ENCODE peak calls at places on chromosomes 5 and 9, in five cellular contexts. X is GM12865, J is NCI-H510A treated with DMSO at 0.1 percent for 48 hours, U is cardiac septum, Z is iPS-NIHi11. L is an unnamed sample.

GRCh38 chr9:91163773-91164471 is 197.8 kb downstream of the AUH start:
- DNase-seq in X (no peak), J (no peak), U (no peak), Z (no peak), L (no peak)

GRCh38 chr5:147836439-147836838 is 5.0 kb upstream of the SPINK1 start:
- DNase-seq in X (no peak), J (no peak), U (no peak), Z (no peak), L (no peak)

GRCh38 chr9:96762562-96762961 is 15.3 kb downstream of the ZNF510 start:
- DNase-seq in X (no peak), J (no peak), U (no peak), Z (no peak), L (no peak)

GRCh38 chr5:120848883-120849282 is 384.8 kb downstream of the PRR16 start:
- DNase-seq in X (no peak), J (no peak), U (no peak), Z (no peak), L (no peak)

GRCh38 chr5:84724683-84725082 is 340.0 kb upstream of the EDIL3 start:
- DNase-seq in X (no peak), J (no peak), U (no peak), Z (no peak), L (no peak)

GRCh38 chr9:127783111-127783621 is 2.7 kb upstream of the CDK9 start:
- DNase-seq in X (peak), J (no peak), U (peak), Z (no peak), L (no peak)

GRCh38 chr5:172223901-172224873 is 30.2 kb downstream of the EFCAB9 start:
- DNase-seq in X (peak), J (no peak), U (no peak), Z (no peak), L (no peak)

GRCh38 chr9:132487351-132487791 is 77.4 kb downstream of the CFAP77 start:
- DNase-seq in X (no peak), J (no peak), U (no peak), Z (no peak), L (no peak)

GRCh38 chr9:133930046-133931015 is 61.8 kb downstream of the VAV2 start:
- DNase-seq in X (no peak), J (peak), U (no peak), Z (no peak), L (no peak)

GRCh38 chr9:108272350-108272899 is 583.4 kb downstream of the ACTL7B start:
- DNase-seq in X (peak), J (peak), U (no peak), Z (peak), L (peak)

GRCh38 chr9:94026816-94027215 is 57.4 kb upstream of the PTPDC1 start:
- DNase-seq in X (no peak), J (no peak), U (no peak), Z (no peak), L (no peak)

GRCh38 chr5:78665519-78665918 is 16.9 kb upstream of the LHFPL2 start:
- DNase-seq in X (no peak), J (no peak), U (no peak), Z (no peak), L (no peak)

GRCh38 chr9:14061921-14062320 is 252.0 kb downstream of the NFIB start:
- DNase-seq in X (no peak), J (no peak), U (no peak), Z (no peak), L (no peak)

GRCh38 chr9:581673-582497 is 259.6 kb upstream of the DMRT1 start:
- DNase-seq in X (peak), J (no peak), U (no peak), Z (peak), L (no peak)

GRCh38 chr5:173078878-173079277 is 22.7 kb downstream of the CREBRF start:
- DNase-seq in X (no peak), J (no peak), U (no peak), Z (no peak), L (no peak)

GRCh38 chr9:80937646-80938045 is 751.7 kb downstream of the TLE1 start:
- DNase-seq in X (no peak), J (no peak), U (no peak), Z (no peak), L (no peak)

GRCh38 chr5:157046041-157046440 is 12.9 kb downstream of the HAVCR1 start:
- DNase-seq in X (peak), J (no peak), U (no peak), Z (no peak), L (no peak)

GRCh38 chr9:134597041-134597913 is 44.3 kb upstream of the COL5A1 start:
- DNase-seq in X (no peak), J (no peak), U (peak), Z (no peak), L (no peak)

GRCh38 chr5:16617272-16617973 is 626 bp upstream of the RETREG1 start:
- DNase-seq in X (no peak), J (no peak), U (no peak), Z (no peak), L (no peak)

GRCh38 chr9:120235081-120235480 is 344.9 kb downstream of the CDK5RAP2 start:
- DNase-seq in X (no peak), J (no peak), U (no peak), Z (no peak), L (no peak)

GRCh38 chr9:27933210-27934062 is 360.2 kb upstream of the C9orf72 start:
- DNase-seq in X (no peak), J (peak), U (no peak), Z (no peak), L (no peak)

GRCh38 chr5:135353952-135354721 is 44.9 kb downstream of the MACROH2A1 start:
- DNase-seq in X (no peak), J (no peak), U (peak), Z (no peak), L (no peak)

GRCh38 chr9:113973963-113974413 is 97.9 kb downstream of the ZNF618 start:
- DNase-seq in X (no peak), J (peak), U (no peak), Z (no peak), L (peak)

GRCh38 chr9:73200694-73201432 is 49.2 kb downstream of the ANXA1 start:
- DNase-seq in X (peak), J (peak), U (no peak), Z (peak), L (peak)

GRCh38 chr5:160749682-160750081 is 102.3 kb downstream of the ATP10B start:
- DNase-seq in X (no peak), J (no peak), U (no peak), Z (no peak), L (no peak)

GRCh38 chr9:27717991-27718390 is 144.7 kb upstream of the C9orf72 start:
- DNase-seq in X (no peak), J (peak), U (no peak), Z (no peak), L (no peak)

GRCh38 chr9:91896513-91897121 is 53.4 kb downstream of the ROR2 start:
- DNase-seq in X (no peak), J (peak), U (peak), Z (peak), L (no peak)

GRCh38 chr5:10227396-10227795 is 22.3 kb downstream of the ATPSCKMT start:
- DNase-seq in X (no peak), J (no peak), U (no peak), Z (no peak), L (no peak)

GRCh38 chr5:138245717-138246116 is 28.7 kb downstream of the GFRA3 start:
- DNase-seq in X (no peak), J (no peak), U (no peak), Z (peak), L (no peak)

GRCh38 chr5:153960269-153961215 is 78.2 kb downstream of the FAM114A2 start:
- DNase-seq in X (no peak), J (no peak), U (no peak), Z (no peak), L (no peak)

GRCh38 chr5:459562-460412 is 16.8 kb downstream of the EXOC3 start:
- DNase-seq in X (no peak), J (no peak), U (peak), Z (peak), L (no peak)

GRCh38 chr9:18622186-18622836 is 148.4 kb downstream of the ADAMTSL1 start:
- DNase-seq in X (no peak), J (no peak), U (no peak), Z (no peak), L (no peak)

GRCh38 chr9:113756476-113757198 is 119.5 kb upstream of the ZNF618 start:
- DNase-seq in X (no peak), J (no peak), U (no peak), Z (no peak), L (no peak)

GRCh38 chr5:169577966-169578365 is 5.6 kb upstream of the SPDL1 start:
- DNase-seq in X (peak), J (no peak), U (no peak), Z (peak), L (no peak)